ENCODE peak calls at places on chromosomes 2 and 18, in four cellular contexts. R is Right ventricle myocardium superior, H is GM13977, B is NCI-H1105. T is an unnamed sample.

GRCh38 chr2:215280326-215280725 is 31.5 kb upstream of the ATIC start:
- DNase-seq in R (no peak), H (no peak), B (no peak), T (no peak)

GRCh38 chr2:126828471-126828870 is 70.2 kb upstream of the TEX51 start:
- DNase-seq in R (no peak), H (no peak), B (no peak), T (no peak)

GRCh38 chr2:127535422-127535901 is at the start of gene MYO7B:
- DNase-seq in R (no peak), H (no peak), B (peak), T (no peak)

GRCh38 chr18:13525381-13526029 is 200.9 kb downstream of the FAM210A start:
- DNase-seq in R (no peak), H (no peak), B (no peak), T (no peak)

GRCh38 chr18:79573921-79574491 is 105.6 kb upstream of the CTDP1 start:
- DNase-seq in R (peak), H (no peak), B (no peak), T (no peak)

GRCh38 chr2:208488668-208489564 is 82.3 kb downstream of the PTH2R start:
- DNase-seq in R (no peak), H (no peak), B (no peak), T (no peak)

GRCh38 chr2:24269270-24269669 is 91.1 kb downstream of the ITSN2 start:
- DNase-seq in R (no peak), H (no peak), B (no peak), T (no peak)

GRCh38 chr18:61333271-61333745 is at the start of gene CDH20:
- DNase-seq in R (peak), H (no peak), B (no peak), T (no peak)

GRCh38 chr2:240255811-240256703 is 115.6 kb upstream of the OTOS start:
- DNase-seq in R (no peak), H (no peak), B (no peak), T (peak)

GRCh38 chr2:88127888-88128653 is at the start of gene FABP1:
- DNase-seq in R (no peak), H (no peak), B (no peak), T (no peak)

GRCh38 chr2:23622466-23622865 is 237.5 kb downstream of the KLHL29 start:
- DNase-seq in R (peak), H (no peak), B (no peak), T (no peak)

GRCh38 chr2:159807183-159808037 is 9.4 kb upstream of the CD302 start:
- DNase-seq in R (no peak), H (peak), B (peak), T (peak)

GRCh38 chr2:213959589-213959988 is 451.3 kb upstream of the VWC2L start:
- DNase-seq in R (no peak), H (no peak), B (no peak), T (no peak)

GRCh38 chr2:233414777-233415570 is 60.7 kb downstream of the DGKD start:
- DNase-seq in R (no peak), H (no peak), B (no peak), T (no peak)

T was measured in prostate gland.